ENCODE peak calls at places on chromosomes 13 and 19, in six cellular contexts. N is heart right ventricle, M is PC-3, L is BE2C, D is fibroblast of lung, Z is cardiac muscle cell. P is an unnamed sample.

GRCh38 chr19:54207908-54208783 is 7.5 kb downstream of the RPS9 start:
- DNase-seq in N (no peak), M (peak; percentile 35), L (no peak), D (peak; percentile 99), Z (peak; percentile 100), P (no peak)

GRCh38 chr13:76307157-76307556 is 579.0 kb downstream of the KCTD12 start:
- DNase-seq in N (no peak), M (no peak), L (no peak), D (peak; percentile 46), Z (peak; percentile 84), P (no peak)

GRCh38 chr13:46478641-46479040 is 74.3 kb upstream of the LRCH1 start:
- DNase-seq in N (no peak), M (no peak), L (no peak), D (no peak), Z (no peak), P (no peak)

GRCh38 chr19:47779524-47780214 is 1.2 kb downstream of the SELENOW start:
- DNase-seq in N (peak; percentile 77), M (no peak), L (peak; percentile 42), D (no peak), Z (no peak), P (no peak)

GRCh38 chr13:100596516-100596915 is 7.9 kb upstream of the GGACT start:
- DNase-seq in N (no peak), M (no peak), L (no peak), D (no peak), Z (no peak), P (no peak)

GRCh38 chr19:36092566-36092965 is 18.4 kb upstream of the OVOL3 start:
- DNase-seq in N (no peak), M (no peak), L (no peak), D (no peak), Z (no peak), P (no peak)

GRCh38 chr13:70668983-70669382 is 560.7 kb upstream of the KLHL1 start:
- DNase-seq in N (no peak), M (peak; percentile 84), L (no peak), D (peak; percentile 5), Z (no peak), P (no peak)

GRCh38 chr19:38557205-38557799 is 60.5 kb downstream of the MAP4K1 start:
- DNase-seq in N (no peak), M (peak; percentile 27), L (no peak), D (no peak), Z (no peak), P (no peak)

GRCh38 chr13:29522044-29522685 is 73.3 kb downstream of the SLC7A1 start:
- DNase-seq in N (no peak), M (no peak), L (peak; percentile 73), D (peak; percentile 82), Z (peak; percentile 97), P (no peak)

GRCh38 chr19:11330103-11330502 is 9.4 kb downstream of the RAB3D start:
- DNase-seq in N (no peak), M (no peak), L (no peak), D (no peak), Z (no peak), P (no peak)
- H3K36me3 ChIP-seq in N (no peaks in the 10 kb centered on the region), M (peaks cover 24% of the 10 kb centered on the region), L (peaks cover 5% of the 10 kb centered on the region), D (no peaks in the 10 kb centered on the region), Z (peaks cover 3% of the 10 kb centered on the region), P (peaks cover 1% of the 10 kb centered on the region)

GRCh38 chr19:8483165-8483564 is 19.3 kb downstream of the PRAM1 start:
- DNase-seq in N (no peak), M (no peak), L (no peak), D (no peak), Z (no peak), P (no peak)

GRCh38 chr19:8481616-8482015 is 20.8 kb downstream of the PRAM1 start:
- DNase-seq in N (no peak), M (no peak), L (no peak), D (no peak), Z (no peak), P (no peak)

GRCh38 chr19:8481191-8481590 is 21.2 kb downstream of the PRAM1 start:
- DNase-seq in N (no peak), M (no peak), L (no peak), D (no peak), Z (no peak), P (no peak)

GRCh38 chr19:8484331-8484894 is 18.0 kb downstream of the PRAM1 start:
- DNase-seq in N (no peak), M (no peak), L (no peak), D (no peak), Z (no peak), P (no peak)

DNA sequence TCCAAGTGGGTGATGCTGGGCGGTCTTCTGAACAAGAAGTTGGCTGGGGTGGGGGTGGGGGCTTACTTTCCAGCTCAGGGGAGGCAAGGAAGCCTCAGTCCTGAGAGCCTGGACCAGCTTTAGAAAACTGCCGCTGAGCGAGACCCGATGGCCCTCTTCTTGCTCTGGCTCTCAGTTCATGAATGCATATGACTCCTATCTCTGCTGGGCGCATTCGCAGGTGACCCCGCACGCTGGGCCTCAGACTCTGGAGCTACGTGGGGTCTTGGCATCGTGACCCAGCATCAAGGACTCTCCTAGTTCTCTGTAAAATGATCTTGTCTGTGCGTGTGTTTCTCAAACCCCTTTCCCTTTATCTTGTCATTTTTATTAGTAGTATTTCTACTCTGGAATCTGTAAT is 19.7 kb downstream of the PRAM1 start:
- DNase-seq in N (no peak), M (no peak), L (no peak), D (no peak), Z (no peak), P (no peak)
- H3K36me3 ChIP-seq in N (no peaks in the 10 kb centered on the region), M (peaks cover 67% of the 10 kb centered on the region), L (peaks cover 69% of the 10 kb centered on the region), D (peaks cover 31% of the 10 kb centered on the region), Z (peaks cover 34% of the 10 kb centered on the region), P (peaks cover 5% of the 10 kb centered on the region)

DNA sequence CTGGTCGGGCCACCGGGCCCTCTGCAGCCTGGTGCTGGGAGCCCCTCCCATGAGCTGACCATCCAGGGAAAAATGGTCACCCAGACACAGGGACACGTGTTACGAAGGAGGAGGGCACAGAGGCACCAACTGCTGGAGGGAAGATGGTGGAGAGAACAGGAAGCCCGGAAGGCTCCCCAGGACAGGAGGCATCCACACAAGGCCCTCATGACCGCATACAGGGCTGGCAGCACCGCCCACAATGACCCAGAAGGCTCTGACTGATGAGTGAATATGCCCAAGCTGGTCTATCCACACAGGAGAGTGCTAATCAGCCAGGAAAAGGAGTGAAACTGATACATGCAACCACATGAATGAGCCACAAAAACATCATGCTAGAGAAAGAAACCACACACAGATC is 14.0 kb upstream of the TMEM86B start:
- DNase-seq in N (no peak), M (no peak), L (no peak), D (no peak), Z (no peak), P (no peak)
- H3K36me3 ChIP-seq in N (peaks cover 30% of the 10 kb centered on the region), M (peaks cover 80% of the 10 kb centered on the region), L (peaks cover 79% of the 10 kb centered on the region), D (peaks cover 39% of the 10 kb centered on the region), Z (peaks cover 68% of the 10 kb centered on the region), P (peaks cover 9% of the 10 kb centered on the region)

GRCh38 chr19:52667972-52668371 is 29.8 kb upstream of the ZNF83 start:
- DNase-seq in N (no peak), M (no peak), L (no peak), D (no peak), Z (no peak), P (no peak)

GRCh38 chr19:52665529-52665928 is 27.4 kb upstream of the ZNF83 start:
- DNase-seq in N (no peak), M (peak; percentile 89), L (no peak), D (no peak), Z (no peak), P (peak; percentile 29)

GRCh38 chr19:52670046-52670445 is 31.9 kb upstream of the ZNF83 start:
- DNase-seq in N (no peak), M (peak; percentile 84), L (no peak), D (no peak), Z (no peak), P (no peak)

GRCh38 chr19:52673014-52673413 is 34.9 kb upstream of the ZNF83 start:
- DNase-seq in N (no peak), M (no peak), L (no peak), D (peak; percentile 57), Z (peak; percentile 32), P (no peak)

DNA sequence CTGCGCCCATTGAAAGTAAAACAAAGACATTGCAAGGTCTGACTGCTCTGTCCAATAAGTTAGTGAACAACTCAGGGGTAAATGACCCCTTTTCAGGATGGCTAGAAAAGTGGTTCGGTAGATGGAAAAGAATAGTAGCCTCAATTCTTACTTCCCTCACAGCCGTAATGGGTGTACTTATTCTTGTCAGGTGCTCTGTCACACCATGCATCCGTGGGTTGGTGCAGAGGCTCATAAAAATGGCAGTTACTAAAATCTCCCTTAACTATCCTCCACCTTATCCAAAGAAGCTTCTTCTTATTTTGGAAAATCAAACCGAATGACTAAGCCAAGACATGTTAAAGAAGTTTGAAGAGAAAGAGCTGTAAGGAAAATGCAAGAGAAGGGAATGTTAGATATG is 31.4 kb upstream of the ZNF83 start:
- DNase-seq in N (no peak), M (no peak), L (no peak), D (no peak), Z (no peak), P (no peak)
- H3K36me3 ChIP-seq in N (no peaks in the 10 kb centered on the region), M (peaks cover 82% of the 10 kb centered on the region), L (no peaks in the 10 kb centered on the region), D (peaks cover 1% of the 10 kb centered on the region), Z (no peaks in the 10 kb centered on the region), P (no peaks in the 10 kb centered on the region)

GRCh38 chr13:111284579-111284978 is 35.9 kb upstream of the TEX29 start:
- DNase-seq in N (no peak), M (no peak), L (no peak), D (no peak), Z (no peak), P (no peak)

GRCh38 chr13:111282425-111282824 is 38.0 kb upstream of the TEX29 start:
- DNase-seq in N (no peak), M (no peak), L (no peak), D (no peak), Z (no peak), P (no peak)

GRCh38 chr13:111282997-111283396 is 37.4 kb upstream of the TEX29 start:
- DNase-seq in N (no peak), M (no peak), L (no peak), D (no peak), Z (no peak), P (no peak)

GRCh38 chr13:111283991-111284390 is 36.5 kb upstream of the TEX29 start:
- DNase-seq in N (no peak), M (no peak), L (no peak), D (no peak), Z (no peak), P (no peak)

DNA sequence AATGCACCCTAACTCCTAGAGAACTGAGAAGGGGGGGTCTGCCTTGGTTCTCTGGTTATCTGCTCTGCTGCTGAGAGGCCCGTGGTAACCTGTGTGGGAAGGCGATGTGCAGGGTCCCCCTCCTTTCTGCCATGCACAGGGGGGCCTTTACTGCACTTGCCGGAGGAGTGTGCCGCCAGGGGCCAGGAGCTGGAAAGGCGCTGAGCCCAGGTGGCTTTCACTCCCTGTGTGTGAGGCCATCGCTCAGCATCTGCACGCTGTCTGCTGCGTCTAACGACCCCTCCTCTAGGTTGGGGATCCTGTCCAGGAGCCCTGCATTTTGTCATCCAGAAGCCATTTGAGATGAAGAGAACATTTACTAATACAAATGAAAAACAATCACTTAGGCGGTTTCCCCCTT is 37.0 kb upstream of the TEX29 start:
- DNase-seq in N (no peak), M (no peak), L (no peak), D (no peak), Z (no peak), P (no peak)
- H3K36me3 ChIP-seq in N (peaks cover 10% of the 10 kb centered on the region), M (peaks cover 7% of the 10 kb centered on the region), L (peaks cover 32% of the 10 kb centered on the region), D (peaks cover 23% of the 10 kb centered on the region), Z (peaks cover 20% of the 10 kb centered on the region), P (no peaks in the 10 kb centered on the region)

GRCh38 chr13:42284068-42284467 is 12.1 kb downstream of the AKAP11 start:
- DNase-seq in N (no peak), M (no peak), L (no peak), D (no peak), Z (no peak), P (no peak)
- H3K36me3 ChIP-seq in N (no peaks in the 10 kb centered on the region), M (no peaks in the 10 kb centered on the region), L (peaks cover 14% of the 10 kb centered on the region), D (no peaks in the 10 kb centered on the region), Z (peaks cover 13% of the 10 kb centered on the region), P (no peaks in the 10 kb centered on the region)